ENCODE peak calls at places on chromosomes 6 and 20, in four cellular contexts. One of them, this sample, is unnamed. For H3K4me1, the result is how much of the 10 kb centered on the place peaks cover.

GRCh38 chr6:152378154-152378553 is 259.0 kb downstream of the SYNE1 start:
- DNase-seq in IMR-90: peak
- DNase-seq in neuronal stem cell: no peak
- DNase-seq in colonic mucosa: no peak
- DNase-seq in this sample: peak

GRCh38 chr20:3786126-3786484 is 435 bp downstream of the CENPB start:
- DNase-seq in IMR-90: peak
- DNase-seq in neuronal stem cell: no peak
- DNase-seq in colonic mucosa: no peak
- DNase-seq in this sample: peak

GRCh38 chr6:5316946-5317345 is 55.6 kb downstream of the FARS2 start:
- DNase-seq in neuronal stem cell: no peak
- DNase-seq in IMR-90: no peak
- DNase-seq in colonic mucosa: no peak
- DNase-seq in this sample: no peak

GRCh38 chr6:135281227-135281626 is 100.1 kb downstream of the MYB start:
- DNase-seq in neuronal stem cell: no peak
- DNase-seq in IMR-90: no peak
- DNase-seq in colonic mucosa: no peak
- DNase-seq in this sample: no peak

GRCh38 chr6:145749632-145750031 is 14.3 kb upstream of the EPM2A start:
- DNase-seq in IMR-90: peak
- DNase-seq in colonic mucosa: no peak
- DNase-seq in neuronal stem cell: no peak
- DNase-seq in this sample: peak

GRCh38 chr6:66189915-66190314 is 482.9 kb upstream of the EYS start:
- DNase-seq in colonic mucosa: no peak
- DNase-seq in neuronal stem cell: no peak
- DNase-seq in IMR-90: no peak
- DNase-seq in this sample: no peak

GRCh38 chr6:154548130-154548830 is 37.8 kb upstream of the CNKSR3 start:
- DNase-seq in IMR-90: peak
- DNase-seq in neuronal stem cell: no peak
- DNase-seq in colonic mucosa: peak
- DNase-seq in this sample: no peak

GRCh38 chr6:91081452-91082067 is 494.7 kb upstream of the MAP3K7 start:
- DNase-seq in IMR-90: peak
- DNase-seq in colonic mucosa: no peak
- DNase-seq in neuronal stem cell: peak
- DNase-seq in this sample: peak

GRCh38 chr6:131954099-131954774 is 3.1 kb upstream of the CCN2 start:
- DNase-seq in neuronal stem cell: no peak
- DNase-seq in IMR-90: peak
- DNase-seq in colonic mucosa: no peak
- DNase-seq in this sample: no peak

GRCh38 chr6:26329763-26330511 is 35.1 kb upstream of the BTN3A2 start:
- DNase-seq in colonic mucosa: peak
- DNase-seq in IMR-90: peak
- DNase-seq in neuronal stem cell: no peak
- DNase-seq in this sample: peak

GRCh38 chr6:3813150-3813780 is 35.9 kb upstream of the FAM50B start:
- DNase-seq in IMR-90: peak
- DNase-seq in colonic mucosa: no peak
- DNase-seq in neuronal stem cell: no peak
- DNase-seq in this sample: peak

GRCh38 chr20:3645309-3646066 is 17.7 kb downstream of the GFRA4 start:
- DNase-seq in colonic mucosa: no peak
- DNase-seq in neuronal stem cell: no peak
- DNase-seq in IMR-90: no peak
- DNase-seq in this sample: no peak

GRCh38 chr6:16769131-16769985 is 8.1 kb upstream of the ATXN1 start:
- DNase-seq in IMR-90: peak
- DNase-seq in neuronal stem cell: no peak
- DNase-seq in colonic mucosa: peak
- DNase-seq in this sample: peak

GRCh38 chr6:35081426-35081851 is 59.7 kb downstream of the TCP11 start:
- DNase-seq in neuronal stem cell: no peak
- DNase-seq in colonic mucosa: no peak
- DNase-seq in IMR-90: peak
- DNase-seq in this sample: peak

GRCh38 chr20:25230177-25230831 is 17.6 kb upstream of the PYGB start:
- DNase-seq in colonic mucosa: no peak
- DNase-seq in neuronal stem cell: no peak
- DNase-seq in IMR-90: no peak
- DNase-seq in this sample: no peak

GRCh38 chr6:157966597-157966977 is 15.1 kb upstream of the SYNJ2 start:
- DNase-seq in neuronal stem cell: no peak
- DNase-seq in IMR-90: no peak
- DNase-seq in colonic mucosa: peak
- DNase-seq in this sample: no peak

GRCh38 chr6:111080713-111081112 is 6.6 kb upstream of the SLC16A10 start:
- DNase-seq in colonic mucosa: peak
- DNase-seq in neuronal stem cell: no peak
- DNase-seq in IMR-90: no peak
- DNase-seq in this sample: peak

GRCh38 chr6:165059032-165059431 is 250.4 kb downstream of the C6orf118 start:
- DNase-seq in IMR-90: no peak
- DNase-seq in colonic mucosa: no peak
- DNase-seq in neuronal stem cell: no peak
- DNase-seq in this sample: peak

GRCh38 chr6:106622412-106622811 is 6.9 kb downstream of the RTN4IP1 start:
- DNase-seq in neuronal stem cell: no peak
- DNase-seq in IMR-90: no peak
- DNase-seq in colonic mucosa: no peak
- DNase-seq in this sample: no peak

GRCh38 chr20:25378189-25378883 is 12.3 kb downstream of the ABHD12 start:
- DNase-seq in IMR-90: no peak
- DNase-seq in neuronal stem cell: no peak
- DNase-seq in colonic mucosa: no peak
- DNase-seq in this sample: no peak

GRCh38 chr6:139547082-139547776 is 172.8 kb upstream of the CITED2 start:
- DNase-seq in IMR-90: no peak
- DNase-seq in colonic mucosa: no peak
- DNase-seq in neuronal stem cell: no peak
- DNase-seq in this sample: no peak

GRCh38 chr20:35293303-35294292 is 1.4 kb upstream of the FAM83C start:
- DNase-seq in IMR-90: no peak
- DNase-seq in neuronal stem cell: no peak
- DNase-seq in colonic mucosa: no peak
- DNase-seq in this sample: no peak

GRCh38 chr6:163944897-163945296 is 530.4 kb downstream of the QKI start:
- DNase-seq in neuronal stem cell: no peak
- DNase-seq in IMR-90: no peak
- DNase-seq in colonic mucosa: no peak
- DNase-seq in this sample: no peak

GRCh38 chr20:39885975-39886649 is 802.9 kb downstream of the MAFB start:
- DNase-seq in IMR-90: peak
- DNase-seq in neuronal stem cell: peak
- DNase-seq in colonic mucosa: peak
- DNase-seq in this sample: peak

GRCh38 chr20:48052492-48052870 is 267.2 kb upstream of the SULF2 start:
- DNase-seq in IMR-90: no peak
- DNase-seq in colonic mucosa: no peak
- DNase-seq in neuronal stem cell: no peak
- DNase-seq in this sample: peak

GRCh38 chr20:39876974-39877615 is 811.9 kb downstream of the MAFB start:
- DNase-seq in neuronal stem cell: no peak
- DNase-seq in IMR-90: no peak
- DNase-seq in colonic mucosa: no peak
- DNase-seq in this sample: no peak

GRCh38 chr6:88952065-88952704 is 11.2 kb downstream of the RNGTT start:
- DNase-seq in neuronal stem cell: no peak
- DNase-seq in IMR-90: peak
- DNase-seq in colonic mucosa: no peak
- DNase-seq in this sample: peak

GRCh38 chr6:46217671-46218131 is 46.9 kb upstream of the ENPP5 start:
- DNase-seq in IMR-90: no peak
- DNase-seq in colonic mucosa: no peak
- DNase-seq in neuronal stem cell: no peak
- DNase-seq in this sample: no peak

GRCh38 chr6:7165002-7165735 is 57.4 kb downstream of the RREB1 start:
- DNase-seq in colonic mucosa: peak
- DNase-seq in IMR-90: peak
- DNase-seq in neuronal stem cell: no peak
- DNase-seq in this sample: no peak

GRCh38 chr6:13892007-13892640 is 32.6 kb upstream of the RNF182 start:
- DNase-seq in neuronal stem cell: no peak
- DNase-seq in IMR-90: no peak
- DNase-seq in colonic mucosa: no peak
- DNase-seq in this sample: no peak

GRCh38 chr6:107789361-107789760 is 34.8 kb downstream of the SCML4 start:
- DNase-seq in IMR-90: no peak
- DNase-seq in neuronal stem cell: no peak
- DNase-seq in colonic mucosa: no peak
- DNase-seq in this sample: no peak

GRCh38 chr6:87540541-87540940 is 49.2 kb downstream of the RARS2 start:
- DNase-seq in neuronal stem cell: no peak
- DNase-seq in colonic mucosa: no peak
- DNase-seq in IMR-90: no peak
- DNase-seq in this sample: no peak

GRCh38 chr6:42449917-42450313 is 1.8 kb downstream of the TRERF1 start:
- DNase-seq in IMR-90: peak
- DNase-seq in colonic mucosa: no peak
- DNase-seq in neuronal stem cell: no peak
- DNase-seq in this sample: no peak

GRCh38 chr20:38165089-38165965 is at the start of gene TGM2:
- DNase-seq in IMR-90: peak
- DNase-seq in neuronal stem cell: peak
- DNase-seq in colonic mucosa: peak
- DNase-seq in this sample: peak
- H3K9ac ChIP-seq in IMR-90: peak
- H3K9ac ChIP-seq in neuronal stem cell: peak
- H3K9ac ChIP-seq in colonic mucosa: peak
- H3K9ac ChIP-seq in this sample: no peak

GRCh38 chr20:62728028-62728780 is 19.6 kb downstream of the NTSR1 start:
- DNase-seq in neuronal stem cell: no peak
- DNase-seq in IMR-90: no peak
- DNase-seq in colonic mucosa: no peak
- DNase-seq in this sample: no peak
- H3K4me1 ChIP-seq in neuronal stem cell: under half
- H3K4me1 ChIP-seq in IMR-90: under half
- H3K4me1 ChIP-seq in colonic mucosa: under half
- H3K4me1 ChIP-seq in this sample: under half

DNA sequence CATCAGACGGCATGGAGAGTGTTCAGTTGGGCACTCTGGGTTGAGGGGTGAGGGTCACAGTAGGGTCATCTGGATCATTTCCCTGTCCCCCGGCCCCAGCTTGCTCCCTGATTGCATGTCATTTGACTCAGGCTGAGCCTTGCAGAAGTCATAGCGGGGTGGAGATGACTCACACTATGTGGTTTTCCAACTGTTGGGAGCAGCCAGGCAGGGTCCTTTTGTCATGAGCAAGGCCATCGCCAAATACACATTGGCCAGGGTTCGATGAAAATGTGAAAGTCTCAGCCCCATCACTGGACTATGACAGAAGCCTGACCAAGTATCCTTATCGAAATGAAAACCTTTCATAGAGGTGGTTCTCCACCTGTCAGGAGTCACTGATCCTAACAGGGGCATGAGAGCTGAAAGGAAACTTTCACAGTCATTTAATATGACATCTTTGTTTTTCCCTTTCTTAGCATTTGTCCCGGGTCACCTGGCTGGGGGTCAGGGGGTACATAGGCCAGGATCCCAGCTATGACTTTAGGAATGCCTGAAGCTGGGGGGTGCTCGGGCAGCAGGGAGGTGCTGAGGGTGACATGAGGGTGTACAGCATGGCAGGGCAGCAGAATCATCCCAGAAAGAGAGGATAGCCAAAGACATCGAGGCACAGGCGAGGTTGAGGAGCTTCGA is 70.2 kb upstream of the CD93 start:
- DNase-seq in IMR-90: peak
- DNase-seq in neuronal stem cell: no peak
- DNase-seq in colonic mucosa: no peak
- DNase-seq in this sample: peak
- H3K9ac ChIP-seq in IMR-90: no peak
- H3K9ac ChIP-seq in neuronal stem cell: no peak
- H3K9ac ChIP-seq in colonic mucosa: no peak
- H3K9ac ChIP-seq in this sample: no peak

GRCh38 chr6:137820952-137821351 is 46.1 kb upstream of the TNFAIP3 start:
- DNase-seq in IMR-90: peak
- DNase-seq in neuronal stem cell: no peak
- DNase-seq in colonic mucosa: no peak
- DNase-seq in this sample: no peak

GRCh38 chr6:137821486-137821885 is 45.6 kb upstream of the TNFAIP3 start:
- DNase-seq in neuronal stem cell: no peak
- DNase-seq in colonic mucosa: no peak
- DNase-seq in IMR-90: no peak
- DNase-seq in this sample: no peak

GRCh38 chr6:137820425-137820824 is 46.6 kb upstream of the TNFAIP3 start:
- DNase-seq in colonic mucosa: no peak
- DNase-seq in neuronal stem cell: no peak
- DNase-seq in IMR-90: peak
- DNase-seq in this sample: no peak

GRCh38 chr6:137818440-137818839 is 48.6 kb upstream of the TNFAIP3 start:
- DNase-seq in colonic mucosa: no peak
- DNase-seq in IMR-90: no peak
- DNase-seq in neuronal stem cell: no peak
- DNase-seq in this sample: no peak

DNA sequence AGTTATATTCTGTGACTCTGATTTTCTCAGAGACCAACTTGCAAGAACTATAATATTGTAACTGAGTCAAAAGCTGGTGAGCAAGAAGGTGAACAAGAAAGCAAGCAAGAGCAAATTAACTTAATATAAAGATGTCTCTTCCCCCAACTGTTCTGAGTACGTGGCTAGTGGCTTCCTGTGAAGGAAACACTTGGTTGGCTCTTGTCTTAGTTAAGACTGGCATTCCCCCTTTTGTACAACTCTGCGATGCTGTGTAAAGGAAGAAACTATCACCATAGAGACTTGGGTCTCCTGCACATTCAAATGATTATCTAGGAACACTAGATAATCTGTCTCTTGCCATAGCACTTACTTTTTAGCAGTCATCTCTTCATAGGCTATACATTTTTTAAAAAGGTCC is 47.3 kb upstream of the TNFAIP3 start:
- DNase-seq in neuronal stem cell: no peak
- DNase-seq in IMR-90: no peak
- DNase-seq in colonic mucosa: no peak
- DNase-seq in this sample: no peak
- H3K4me1 ChIP-seq in neuronal stem cell: under half
- H3K4me1 ChIP-seq in IMR-90: under half
- H3K4me1 ChIP-seq in colonic mucosa: under half
- H3K4me1 ChIP-seq in this sample: under half

DNA sequence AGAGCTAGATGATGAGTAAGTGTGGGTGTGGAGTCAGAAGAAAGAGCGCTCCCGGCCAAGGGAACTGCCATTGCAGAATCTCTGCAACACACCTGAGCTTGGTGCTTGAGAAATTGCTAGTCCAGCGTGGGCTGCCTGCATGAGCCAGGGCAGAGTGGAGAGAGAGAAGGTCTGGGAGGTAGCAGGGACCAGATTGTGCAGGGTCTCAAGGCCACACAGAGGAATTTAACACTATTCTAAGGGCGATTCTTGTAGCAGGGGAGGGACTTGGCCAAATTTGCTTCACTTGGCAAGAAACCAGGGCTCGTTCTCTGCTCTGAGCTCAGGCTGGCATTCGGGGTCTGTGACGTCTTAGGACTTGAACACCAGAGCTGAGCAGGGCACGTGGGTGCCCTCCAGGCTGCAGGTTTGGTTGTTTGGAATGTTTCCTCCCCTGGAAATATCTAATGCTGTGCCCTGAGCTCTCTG is 53.5 kb downstream of the BCAS4 start:
- DNase-seq in colonic mucosa: no peak
- DNase-seq in IMR-90: no peak
- DNase-seq in neuronal stem cell: no peak
- DNase-seq in this sample: peak
- H3K9ac ChIP-seq in colonic mucosa: no peak
- H3K9ac ChIP-seq in IMR-90: no peak
- H3K9ac ChIP-seq in neuronal stem cell: no peak
- H3K9ac ChIP-seq in this sample: no peak

This sample was measured in mammary epithelial cell.